ENCODE peak calls at places on chromosomes 2 and 18, in four cellular contexts. One of them, this sample, is unnamed.

GRCh38 chr18:55821219-55821618 is 233.2 kb upstream of the TCF4 start:
- DNase-seq in HepG2: no peak
- DNase-seq in A549: no peak
- DNase-seq in GM12878: no peak
- DNase-seq in this sample: no peak

GRCh38 chr2:64288321-64288931 is 144.2 kb upstream of the PELI1 start:
- DNase-seq in HepG2: no peak
- DNase-seq in A549: no peak
- DNase-seq in GM12878: no peak
- DNase-seq in this sample: no peak

GRCh38 chr2:234823877-234824376 is 127.9 kb upstream of the SH3BP4 start:
- DNase-seq in HepG2: peak; percentile 80
- DNase-seq in A549: peak; percentile 87
- DNase-seq in GM12878: no peak
- DNase-seq in this sample: no peak

GRCh38 chr2:85917887-85918795 is 29.4 kb upstream of the ST3GAL5 start:
- DNase-seq in HepG2: no peak
- DNase-seq in A549: no peak
- DNase-seq in GM12878: no peak
- DNase-seq in this sample: no peak

GRCh38 chr2:36369711-36370110 is 14.1 kb downstream of the CRIM1 start:
- DNase-seq in HepG2: no peak
- DNase-seq in A549: no peak
- DNase-seq in GM12878: no peak
- DNase-seq in this sample: no peak

GRCh38 chr2:143261986-143262784 is 133.0 kb downstream of the ARHGAP15 start:
- DNase-seq in HepG2: no peak
- DNase-seq in A549: no peak
- DNase-seq in GM12878: no peak
- DNase-seq in this sample: no peak

GRCh38 chr2:11661891-11662435 is 8.0 kb downstream of the NTSR2 start:
- DNase-seq in HepG2: no peak
- DNase-seq in A549: no peak
- DNase-seq in GM12878: no peak
- DNase-seq in this sample: no peak

GRCh38 chr2:215900203-215900611 is 113.1 kb downstream of the MREG start:
- DNase-seq in HepG2: peak; percentile 49
- DNase-seq in A549: no peak
- DNase-seq in GM12878: no peak
- DNase-seq in this sample: no peak

DNA sequence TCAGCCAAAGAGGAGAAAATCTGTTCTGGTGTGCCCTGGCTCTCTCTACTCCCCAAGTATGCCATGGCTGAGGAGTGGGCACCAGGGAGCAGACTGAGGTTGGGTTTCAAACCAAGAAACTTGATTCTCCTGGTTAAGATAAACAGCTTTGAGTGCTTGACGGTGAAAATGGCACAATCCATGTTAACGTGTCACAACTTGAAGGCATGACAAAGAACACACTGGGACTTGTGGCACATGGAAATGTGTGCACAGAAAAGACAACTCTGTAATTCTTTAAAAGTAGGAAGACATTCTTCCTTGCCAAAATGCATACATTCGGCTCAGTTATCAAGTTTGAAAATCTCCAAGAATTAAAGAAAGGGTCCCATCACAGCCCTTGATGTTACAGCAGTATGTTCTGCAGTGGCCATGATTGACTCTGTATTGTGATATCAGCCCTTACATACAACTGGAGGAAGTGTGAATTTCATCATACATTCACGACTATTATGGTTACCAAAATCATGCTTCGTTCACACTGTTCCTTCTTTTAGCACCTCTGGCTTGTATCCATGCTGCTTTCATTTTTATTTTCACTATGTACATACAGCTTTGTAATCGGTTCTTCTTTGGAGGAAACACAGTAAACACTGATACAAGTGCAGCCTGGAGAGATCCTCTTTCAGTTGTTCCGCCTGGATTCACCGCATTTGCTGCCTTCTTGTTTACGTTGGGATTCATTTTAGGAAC is 15.6 kb upstream of the ACTG2 start:
- DNase-seq in HepG2: no peak
- DNase-seq in A549: no peak
- DNase-seq in GM12878: no peak
- DNase-seq in this sample: no peak
- TF ChIP-seq MAX in HepG2: no peak
- TF ChIP-seq MAX in A549: no peak
- TF ChIP-seq MAX in GM12878: no peak
- TF ChIP-seq MAX in this sample: no peak

DNA sequence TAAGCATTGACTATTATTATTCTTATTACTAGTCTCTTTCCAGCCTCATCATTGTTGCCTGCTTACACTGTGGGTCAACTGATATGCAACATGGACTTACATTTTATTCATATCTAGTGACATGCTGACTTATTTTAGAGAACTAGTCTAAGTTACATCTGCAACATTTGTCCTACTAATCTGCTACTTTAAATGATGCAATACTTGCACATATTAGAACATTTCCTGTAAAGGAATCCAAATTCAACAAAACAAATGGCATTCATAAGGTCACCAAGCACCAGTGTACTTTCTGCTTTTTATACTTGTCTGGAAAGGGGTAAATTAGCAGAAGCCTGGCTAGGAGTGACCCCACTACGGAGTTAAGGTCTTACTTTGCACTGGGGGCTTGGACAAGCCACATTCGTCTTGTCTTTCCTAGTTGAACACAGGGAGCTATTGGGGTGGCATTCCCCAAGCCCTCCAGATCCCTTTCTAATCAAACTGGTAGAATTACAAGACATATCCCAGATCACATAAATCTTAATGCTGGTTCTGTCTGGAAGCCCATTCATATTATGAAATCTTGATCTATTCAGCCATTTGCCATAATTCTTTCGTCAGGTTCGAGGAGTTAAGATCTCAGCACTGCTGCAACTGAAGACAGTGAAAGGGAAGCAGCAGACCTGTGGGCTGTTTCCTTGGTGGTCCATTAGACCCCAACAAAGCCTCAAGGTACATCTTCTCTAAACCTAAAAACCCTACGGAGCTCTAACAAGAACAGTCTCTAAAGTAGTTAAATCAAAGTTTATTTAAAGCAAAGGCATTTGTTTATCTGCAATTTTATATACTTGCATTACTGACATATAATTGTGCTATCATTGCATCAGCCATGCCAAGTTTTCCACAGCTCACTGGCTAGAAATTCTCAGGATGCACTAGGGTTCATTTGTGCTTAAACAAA is 49.9 kb upstream of the RTN4 start:
- DNase-seq in HepG2: no peak
- DNase-seq in A549: no peak
- DNase-seq in GM12878: no peak
- DNase-seq in this sample: no peak
- TF ChIP-seq PBX3 in HepG2: no peak
- TF ChIP-seq PBX3 in A549: no peak
- TF ChIP-seq PBX3 in GM12878: no peak
- TF ChIP-seq PBX3 in this sample: no peak

DNA sequence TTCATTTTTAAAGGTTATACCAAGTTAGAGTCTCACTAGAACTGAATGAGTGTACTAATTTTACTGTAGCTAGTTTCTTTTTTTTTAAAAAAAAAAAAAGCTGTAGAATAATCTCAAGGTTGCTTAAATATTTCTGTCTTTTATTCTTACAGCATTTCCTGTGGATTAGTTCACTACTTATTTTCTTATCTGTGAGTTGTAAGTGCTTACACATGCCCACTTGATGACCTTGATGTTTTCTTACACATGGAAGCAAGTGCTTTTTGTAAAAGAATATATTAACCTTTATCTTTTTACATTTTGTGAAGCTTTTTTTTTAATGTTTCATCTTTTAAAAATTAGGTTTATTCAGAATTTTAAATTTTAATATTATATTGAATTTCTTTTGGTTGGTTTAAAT is 57.8 kb downstream of the MSH2 start:
- DNase-seq in HepG2: no peak
- DNase-seq in A549: no peak
- DNase-seq in GM12878: no peak
- DNase-seq in this sample: no peak
- TF ChIP-seq MAX in HepG2: no peak
- TF ChIP-seq MAX in A549: no peak
- TF ChIP-seq MAX in GM12878: no peak
- TF ChIP-seq MAX in this sample: no peak

GRCh38 chr2:231810905-231811304 is 24.7 kb downstream of the COPS7B start:
- DNase-seq in HepG2: no peak
- DNase-seq in A549: no peak
- DNase-seq in GM12878: no peak
- DNase-seq in this sample: no peak
- TF ChIP-seq PBX3 in HepG2: no peak
- TF ChIP-seq PBX3 in A549: no peak
- TF ChIP-seq PBX3 in GM12878: no peak
- TF ChIP-seq PBX3 in this sample: no peak

DNA sequence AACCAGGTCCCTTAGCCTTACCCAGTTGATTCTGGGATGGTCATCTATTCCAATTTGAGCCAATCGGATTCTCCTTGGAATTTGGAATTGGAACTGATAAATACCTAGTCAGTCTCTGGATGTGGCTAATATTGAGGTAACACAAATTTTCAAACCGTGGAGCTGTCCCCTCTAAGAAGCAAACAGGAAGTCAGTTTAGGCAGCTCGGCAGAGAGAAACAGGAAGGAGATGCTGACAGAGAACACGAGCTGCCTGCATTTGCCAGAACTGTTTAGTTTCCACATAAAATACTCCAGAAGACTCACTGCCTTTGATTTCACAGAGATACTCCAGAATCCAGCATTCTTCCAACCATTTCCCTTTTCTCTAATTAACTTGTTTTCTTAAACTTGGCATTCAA is 1024.9 kb downstream of the BCL11A start:
- DNase-seq in HepG2: no peak
- DNase-seq in A549: no peak
- DNase-seq in GM12878: no peak
- DNase-seq in this sample: no peak
- TF ChIP-seq MAX in HepG2: no peak
- TF ChIP-seq MAX in A549: no peak
- TF ChIP-seq MAX in GM12878: no peak
- TF ChIP-seq MAX in this sample: no peak

GRCh38 chr2:45394216-45394615 is 216.9 kb downstream of the SRBD1 start:
- DNase-seq in HepG2: no peak
- DNase-seq in A549: no peak
- DNase-seq in GM12878: no peak
- DNase-seq in this sample: no peak

GRCh38 chr2:45390856-45391255 is 220.2 kb downstream of the SRBD1 start:
- DNase-seq in HepG2: no peak
- DNase-seq in A549: no peak
- DNase-seq in GM12878: no peak
- DNase-seq in this sample: no peak

GRCh38 chr2:45390433-45390832 is 220.6 kb downstream of the SRBD1 start:
- DNase-seq in HepG2: peak; percentile 8
- DNase-seq in A549: no peak
- DNase-seq in GM12878: no peak
- DNase-seq in this sample: no peak

GRCh38 chr2:45394842-45395241 is 216.2 kb downstream of the SRBD1 start:
- DNase-seq in HepG2: no peak
- DNase-seq in A549: no peak
- DNase-seq in GM12878: no peak
- DNase-seq in this sample: no peak

DNA sequence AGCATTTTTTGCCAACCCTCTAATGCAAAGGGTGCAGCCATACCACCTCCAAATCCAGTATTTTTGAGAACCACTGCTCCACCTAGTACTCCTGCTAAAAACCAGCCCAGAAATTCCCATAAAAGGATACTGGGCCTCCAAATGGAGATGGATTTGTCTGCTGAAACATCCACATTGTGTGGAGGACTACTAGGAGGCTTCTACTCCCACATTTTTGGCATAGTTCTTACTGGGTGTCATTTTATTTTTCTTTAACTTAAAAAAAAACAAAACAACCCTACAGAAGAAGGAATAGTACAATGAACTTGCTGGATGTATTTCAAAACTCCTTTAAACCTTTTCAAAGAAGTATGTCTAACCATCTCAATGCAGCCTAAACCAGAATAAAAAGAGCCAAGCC is 219.2 kb downstream of the SRBD1 start:
- DNase-seq in HepG2: no peak
- DNase-seq in A549: no peak
- DNase-seq in GM12878: no peak
- DNase-seq in this sample: no peak
- TF ChIP-seq PBX3 in HepG2: no peak
- TF ChIP-seq PBX3 in A549: no peak
- TF ChIP-seq PBX3 in GM12878: no peak
- TF ChIP-seq PBX3 in this sample: no peak

DNA sequence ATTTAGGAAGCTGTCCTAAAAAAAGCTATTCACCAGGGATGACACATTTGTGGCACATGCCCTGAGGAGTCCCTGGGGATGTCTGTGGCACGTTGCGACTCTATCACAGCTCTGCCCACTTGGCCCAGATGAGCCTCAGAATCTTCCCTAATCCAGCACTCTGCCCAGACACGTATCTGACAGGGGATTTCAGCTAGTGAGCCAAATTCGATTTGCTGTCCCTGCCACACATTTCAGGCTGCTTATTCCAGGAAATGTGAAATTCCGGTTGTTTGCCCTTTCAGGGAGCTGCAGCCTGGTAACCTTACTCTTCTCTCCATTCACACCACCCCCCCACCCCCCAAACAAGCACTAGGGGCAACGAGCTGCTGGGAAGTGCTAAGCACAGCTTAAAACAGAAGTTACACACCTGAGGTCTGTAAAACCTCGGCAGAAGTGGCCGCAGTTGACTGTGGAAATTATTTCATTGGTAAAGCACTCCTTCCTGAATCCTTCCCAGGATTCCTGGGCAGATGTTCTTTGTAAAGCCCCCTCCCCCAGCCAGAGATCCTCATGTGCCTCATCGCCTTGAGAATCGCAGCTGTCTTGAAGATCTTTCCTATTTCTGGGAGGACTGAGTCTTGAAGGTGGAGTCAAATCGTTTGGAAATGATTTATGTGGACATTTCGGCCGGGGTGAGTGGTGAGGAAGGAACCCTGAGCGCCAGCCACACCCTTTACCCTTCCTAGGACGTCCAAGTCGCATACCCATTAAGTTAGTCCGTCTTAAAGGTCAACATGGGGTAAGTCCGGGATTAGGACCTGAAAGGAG is 85.1 kb upstream of the ZCCHC2 start:
- DNase-seq in HepG2: no peak
- DNase-seq in A549: no peak
- DNase-seq in GM12878: no peak
- DNase-seq in this sample: peak; percentile 39
- TF ChIP-seq MAX in HepG2: no peak
- TF ChIP-seq MAX in A549: no peak
- TF ChIP-seq MAX in GM12878: no peak
- TF ChIP-seq MAX in this sample: no peak

DNA sequence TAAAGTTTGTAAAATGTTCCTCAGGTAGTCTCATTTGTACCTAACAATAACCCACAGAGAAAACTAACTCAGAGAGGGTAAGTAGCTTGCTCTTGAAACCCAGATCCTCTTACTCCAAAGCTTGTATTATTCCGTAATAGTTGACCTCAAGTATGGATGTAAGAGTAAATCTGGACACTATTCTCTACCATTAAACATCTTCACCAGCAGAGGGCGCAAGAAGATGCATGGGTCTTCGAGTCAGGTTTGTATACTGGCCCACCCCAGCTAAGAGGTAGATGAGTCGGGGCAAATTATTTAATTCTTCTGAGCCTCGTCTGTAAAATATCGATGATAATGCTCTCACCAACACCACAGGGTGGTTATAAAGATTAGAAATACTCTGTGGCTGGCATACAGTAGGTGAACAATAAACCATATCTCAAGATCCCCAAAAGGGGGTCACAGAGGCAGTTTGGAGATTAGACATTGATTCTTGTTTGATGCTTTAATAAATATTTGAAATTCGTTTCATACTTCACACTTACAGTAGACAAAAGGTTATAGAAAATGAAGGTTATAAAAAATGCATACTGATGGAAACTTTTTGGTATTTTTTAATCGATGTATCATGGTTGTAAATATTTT is 3.5 kb upstream of the CABLES1 start:
- DNase-seq in HepG2: peak; percentile 75
- DNase-seq in A549: peak; percentile 56
- DNase-seq in GM12878: peak; percentile 58
- DNase-seq in this sample: peak; percentile 78
- TF ChIP-seq PBX3 in HepG2: no peak
- TF ChIP-seq PBX3 in A549: no peak
- TF ChIP-seq PBX3 in GM12878: no peak
- TF ChIP-seq PBX3 in this sample: no peak

This sample was measured in SK-N-SH.